ENCODE peak calls at places on chromosome X, in six cellular contexts. One of them, this sample, is unnamed. For H3K4me1, the result is how much of the 10 kb centered on the place peaks cover.

GRCh38 chrX:14039344-14039743 is 9.7 kb upstream of the GEMIN8 start:
- DNase-seq in RWPE2: no peak
- DNase-seq in left lung: no peak
- DNase-seq in A549: no peak
- DNase-seq in upper lobe of left lung: peak
- DNase-seq in colonic mucosa: peak
- DNase-seq in this sample: peak

GRCh38 chrX:13371191-13371590 is 51.3 kb upstream of the ATXN3L start:
- DNase-seq in upper lobe of left lung: no peak
- DNase-seq in RWPE2: no peak
- DNase-seq in left lung: no peak
- DNase-seq in A549: no peak
- DNase-seq in colonic mucosa: no peak
- DNase-seq in this sample: no peak

GRCh38 chrX:148049441-148049840 is 68.3 kb downstream of the FMR1NB start:
- DNase-seq in A549: peak
- DNase-seq in upper lobe of left lung: no peak
- DNase-seq in RWPE2: no peak
- DNase-seq in colonic mucosa: no peak
- DNase-seq in left lung: no peak
- DNase-seq in this sample: no peak

GRCh38 chrX:12984629-12985303 is 9.9 kb downstream of the TMSB4X start:
- DNase-seq in left lung: no peak
- DNase-seq in RWPE2: peak
- DNase-seq in A549: peak
- DNase-seq in colonic mucosa: no peak
- DNase-seq in upper lobe of left lung: no peak
- DNase-seq in this sample: peak

GRCh38 chrX:98962996-98963395 is 1447.1 kb downstream of the PCDH19 start:
- DNase-seq in colonic mucosa: no peak
- DNase-seq in left lung: no peak
- DNase-seq in RWPE2: no peak
- DNase-seq in upper lobe of left lung: no peak
- DNase-seq in A549: no peak
- DNase-seq in this sample: no peak

GRCh38 chrX:72208126-72208525 is 26.6 kb downstream of the PIN4 start:
- DNase-seq in colonic mucosa: no peak
- DNase-seq in upper lobe of left lung: no peak
- DNase-seq in RWPE2: no peak
- DNase-seq in left lung: no peak
- DNase-seq in A549: no peak
- DNase-seq in this sample: no peak

GRCh38 chrX:115259238-115259875 is 25.5 kb upstream of the LRCH2 start:
- DNase-seq in A549: no peak
- DNase-seq in colonic mucosa: no peak
- DNase-seq in left lung: no peak
- DNase-seq in upper lobe of left lung: no peak
- DNase-seq in RWPE2: no peak
- DNase-seq in this sample: no peak

GRCh38 chrX:130110379-130111219 is at the start of gene ELF4:
- DNase-seq in A549: peak
- DNase-seq in RWPE2: no peak
- DNase-seq in left lung: peak
- DNase-seq in upper lobe of left lung: peak
- DNase-seq in colonic mucosa: peak
- DNase-seq in this sample: peak

GRCh38 chrX:100478714-100479113 is 68.6 kb upstream of the PCDH19 start:
- DNase-seq in A549: no peak
- DNase-seq in left lung: no peak
- DNase-seq in RWPE2: no peak
- DNase-seq in upper lobe of left lung: no peak
- DNase-seq in colonic mucosa: no peak
- DNase-seq in this sample: no peak

GRCh38 chrX:49165901-49166881 is 3.6 kb downstream of the MAGIX start:
- DNase-seq in RWPE2: peak
- DNase-seq in left lung: peak
- DNase-seq in colonic mucosa: peak
- DNase-seq in A549: no peak
- DNase-seq in upper lobe of left lung: peak
- DNase-seq in this sample: peak
- TF ChIP-seq CTCF in RWPE2: peak
- TF ChIP-seq CTCF in left lung: no peak
- TF ChIP-seq CTCF in colonic mucosa: no peak
- TF ChIP-seq CTCF in A549: no peak
- TF ChIP-seq CTCF in upper lobe of left lung: no peak
- TF ChIP-seq CTCF in this sample: peak

DNA sequence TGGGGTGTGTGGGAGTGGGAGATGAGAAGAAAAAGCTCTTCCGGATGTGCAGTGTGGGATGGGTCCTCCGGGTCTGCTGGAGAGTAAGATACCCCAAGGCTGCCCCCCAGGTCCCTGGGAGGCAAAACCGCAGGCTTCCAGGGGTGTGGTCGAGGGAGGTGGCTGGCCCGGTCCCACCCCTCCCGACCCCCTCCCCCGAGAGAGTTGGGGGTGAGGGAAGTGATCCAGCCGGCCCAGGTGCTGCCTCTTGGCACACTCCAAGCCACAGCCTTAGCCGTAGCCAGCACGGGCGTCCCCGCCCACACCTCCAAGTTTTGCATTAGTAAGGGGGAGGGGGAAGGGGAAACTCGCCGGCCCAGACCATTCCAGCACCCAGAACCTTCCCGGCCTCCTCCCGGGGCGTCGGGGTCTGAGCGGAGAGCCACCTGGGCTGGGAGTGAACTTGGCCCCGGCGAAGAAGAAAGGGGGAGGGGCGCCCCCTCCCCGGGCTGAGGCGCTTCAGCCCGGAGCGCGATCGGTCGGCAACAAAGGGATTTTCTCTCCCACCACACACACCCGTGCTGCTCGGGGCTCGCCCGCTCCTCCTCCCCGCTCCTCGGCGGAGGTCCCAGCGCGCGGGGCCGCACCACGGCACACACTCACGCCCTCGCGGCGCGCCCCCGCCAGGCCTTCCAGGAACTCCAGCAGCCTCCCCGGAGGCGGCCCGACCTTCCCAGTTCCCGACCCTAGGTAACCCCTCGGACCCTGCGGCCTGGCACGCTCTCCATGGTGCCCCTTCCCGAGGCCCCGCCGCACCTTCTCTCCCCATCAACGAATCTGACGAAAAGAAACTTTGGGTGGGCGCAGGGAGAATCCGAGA is 14.4 kb downstream of the BCOR start:
- DNase-seq in A549: no peak
- DNase-seq in RWPE2: no peak
- DNase-seq in colonic mucosa: no peak
- DNase-seq in upper lobe of left lung: no peak
- DNase-seq in left lung: peak
- DNase-seq in this sample: peak
- H3K4me1 ChIP-seq in A549: under half
- H3K4me1 ChIP-seq in RWPE2: under half
- H3K4me1 ChIP-seq in colonic mucosa: under half
- H3K4me1 ChIP-seq in upper lobe of left lung: half or more
- H3K4me1 ChIP-seq in left lung: under half
- H3K4me1 ChIP-seq in this sample: under half

DNA sequence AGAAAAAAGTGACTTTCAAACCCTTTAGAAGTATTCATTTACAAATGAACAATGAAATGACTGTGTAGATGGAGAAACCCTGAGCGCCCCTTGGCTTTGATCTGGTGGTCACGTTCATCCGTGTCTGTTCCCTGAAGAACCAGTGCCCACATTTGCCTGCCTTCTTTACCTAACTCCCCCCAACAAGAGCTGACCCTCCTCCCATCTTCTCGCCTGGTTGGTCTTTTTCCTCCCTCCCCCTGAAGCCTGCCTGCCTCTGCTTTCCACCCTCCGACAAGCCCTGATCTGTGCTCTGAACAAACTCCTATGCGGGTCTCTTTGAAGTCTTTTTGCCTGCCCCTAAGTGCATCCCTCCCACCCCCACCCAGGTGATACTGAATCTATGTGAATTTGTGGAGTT is 18.5 kb downstream of the TBL1X start:
- DNase-seq in A549: no peak
- DNase-seq in upper lobe of left lung: no peak
- DNase-seq in colonic mucosa: no peak
- DNase-seq in RWPE2: no peak
- DNase-seq in left lung: no peak
- DNase-seq in this sample: no peak
- H3K27ac ChIP-seq in A549: no peak
- H3K27ac ChIP-seq in upper lobe of left lung: no peak
- H3K27ac ChIP-seq in colonic mucosa: no peak
- H3K27ac ChIP-seq in RWPE2: no peak
- H3K27ac ChIP-seq in left lung: no peak
- H3K27ac ChIP-seq in this sample: no peak

GRCh38 chrX:134603806-134604700 is 54.2 kb downstream of the PLAC1 start:
- DNase-seq in RWPE2: no peak
- DNase-seq in left lung: no peak
- DNase-seq in colonic mucosa: no peak
- DNase-seq in upper lobe of left lung: no peak
- DNase-seq in A549: peak
- DNase-seq in this sample: no peak
- TF ChIP-seq CTCF in RWPE2: peak
- TF ChIP-seq CTCF in left lung: no peak
- TF ChIP-seq CTCF in colonic mucosa: no peak
- TF ChIP-seq CTCF in upper lobe of left lung: no peak
- TF ChIP-seq CTCF in A549: no peak
- TF ChIP-seq CTCF in this sample: no peak

DNA sequence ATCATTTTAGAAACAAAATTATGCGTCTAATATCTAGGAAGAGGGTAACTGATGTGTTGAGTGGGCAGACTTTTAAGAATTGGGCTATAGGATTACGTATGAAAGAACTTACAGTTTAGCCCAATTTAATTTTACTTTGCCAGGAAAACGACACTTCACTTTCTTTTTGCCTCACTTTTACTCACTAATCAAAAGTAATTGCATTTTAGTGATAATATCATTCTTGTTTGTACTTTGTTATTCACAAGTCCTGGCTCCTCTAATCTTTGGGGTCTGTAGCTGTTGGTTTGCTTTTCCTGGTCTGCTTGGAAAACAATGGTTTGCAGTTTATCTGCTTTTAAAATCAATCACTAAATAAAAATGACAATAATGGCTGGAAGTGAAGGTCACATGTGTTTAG is 2.9 kb upstream of the ARX start:
- DNase-seq in upper lobe of left lung: no peak
- DNase-seq in left lung: no peak
- DNase-seq in colonic mucosa: no peak
- DNase-seq in A549: no peak
- DNase-seq in RWPE2: no peak
- DNase-seq in this sample: no peak
- H3K4me1 ChIP-seq in upper lobe of left lung: under half
- H3K4me1 ChIP-seq in left lung: under half
- H3K4me1 ChIP-seq in colonic mucosa: under half
- H3K4me1 ChIP-seq in A549: under half
- H3K4me1 ChIP-seq in RWPE2: under half
- H3K4me1 ChIP-seq in this sample: under half

GRCh38 chrX:120365968-120366367 is 4.1 kb downstream of the ATP1B4 start:
- DNase-seq in left lung: no peak
- DNase-seq in RWPE2: no peak
- DNase-seq in upper lobe of left lung: no peak
- DNase-seq in A549: no peak
- DNase-seq in colonic mucosa: no peak
- DNase-seq in this sample: no peak
- H3K27ac ChIP-seq in left lung: no peak
- H3K27ac ChIP-seq in RWPE2: no peak
- H3K27ac ChIP-seq in upper lobe of left lung: no peak
- H3K27ac ChIP-seq in A549: no peak
- H3K27ac ChIP-seq in colonic mucosa: no peak
- H3K27ac ChIP-seq in this sample: no peak

DNA sequence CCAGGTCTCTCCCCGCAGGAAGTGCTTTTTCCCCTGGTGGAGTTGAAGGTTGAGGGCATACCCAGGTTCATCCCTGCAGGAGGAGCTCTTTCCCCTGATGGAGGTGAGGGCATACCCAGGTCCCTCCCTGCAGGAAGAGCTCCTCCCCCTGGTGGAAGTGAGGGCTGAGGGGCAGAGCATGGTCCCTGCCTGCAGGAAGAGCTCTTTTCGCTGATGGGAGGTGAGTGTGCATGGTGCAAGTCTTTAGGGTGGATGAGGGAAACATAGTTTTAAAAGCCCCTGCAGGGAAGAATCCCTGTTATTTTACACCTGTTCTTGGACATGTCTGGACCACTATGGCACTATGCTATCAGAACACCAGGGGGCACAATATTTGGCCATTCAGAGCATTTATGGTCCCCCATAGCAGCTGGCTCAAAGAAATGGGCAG is 43.7 kb upstream of the PUDP start:
- DNase-seq in left lung: no peak
- DNase-seq in colonic mucosa: no peak
- DNase-seq in A549: no peak
- DNase-seq in RWPE2: no peak
- DNase-seq in upper lobe of left lung: no peak
- DNase-seq in this sample: no peak
- TF ChIP-seq CTCF in left lung: no peak
- TF ChIP-seq CTCF in colonic mucosa: no peak
- TF ChIP-seq CTCF in A549: no peak
- TF ChIP-seq CTCF in RWPE2: no peak
- TF ChIP-seq CTCF in upper lobe of left lung: no peak
- TF ChIP-seq CTCF in this sample: no peak

GRCh38 chrX:10111364-10112148 is 45.2 kb upstream of the CLCN4 start:
- DNase-seq in RWPE2: no peak
- DNase-seq in A549: no peak
- DNase-seq in colonic mucosa: no peak
- DNase-seq in upper lobe of left lung: no peak
- DNase-seq in left lung: no peak
- DNase-seq in this sample: peak
- H3K4me1 ChIP-seq in RWPE2: under half
- H3K4me1 ChIP-seq in A549: under half
- H3K4me1 ChIP-seq in colonic mucosa: under half
- H3K4me1 ChIP-seq in upper lobe of left lung: under half
- H3K4me1 ChIP-seq in left lung: under half
- H3K4me1 ChIP-seq in this sample: under half

DNA sequence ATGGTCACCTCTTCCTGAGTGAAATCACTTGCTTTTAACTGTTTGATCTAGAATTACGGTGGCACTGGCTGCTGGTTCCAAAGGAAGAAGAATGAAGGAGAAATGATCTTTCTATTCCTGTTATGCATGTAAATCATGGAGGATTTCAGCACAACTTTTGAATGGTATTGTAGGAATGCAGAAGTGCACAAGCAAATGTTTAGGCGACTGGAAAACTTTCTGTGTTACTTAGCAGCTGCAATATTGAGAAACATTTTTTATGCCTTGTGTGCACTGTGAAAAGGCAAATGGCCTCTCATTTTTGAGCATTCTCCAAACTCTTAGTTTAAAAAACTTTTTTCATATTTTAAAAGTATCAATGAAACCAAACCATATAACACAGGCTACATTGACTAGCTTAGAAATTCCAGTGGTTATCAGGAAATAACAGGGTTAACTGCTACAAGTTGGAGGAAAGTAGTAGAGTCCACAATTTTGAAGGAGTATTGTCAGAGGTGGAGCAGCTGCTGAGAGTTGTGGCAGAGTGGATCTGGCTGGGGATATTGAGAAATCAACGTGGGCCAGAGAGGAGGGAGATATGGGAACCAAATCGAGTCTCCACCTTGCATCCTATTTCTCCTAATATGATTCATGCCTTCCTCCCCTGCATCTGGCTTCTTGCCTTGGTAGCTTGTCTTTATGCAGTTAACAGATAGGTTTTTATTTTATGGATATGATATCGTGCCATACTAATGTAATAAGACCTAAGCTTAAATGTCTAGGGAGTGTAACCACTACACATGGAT is 32.0 kb upstream of the FHL1 start:
- DNase-seq in upper lobe of left lung: no peak
- DNase-seq in colonic mucosa: no peak
- DNase-seq in RWPE2: no peak
- DNase-seq in A549: no peak
- DNase-seq in left lung: no peak
- DNase-seq in this sample: no peak
- H3K27ac ChIP-seq in upper lobe of left lung: no peak
- H3K27ac ChIP-seq in colonic mucosa: no peak
- H3K27ac ChIP-seq in RWPE2: no peak
- H3K27ac ChIP-seq in A549: no peak
- H3K27ac ChIP-seq in left lung: no peak
- H3K27ac ChIP-seq in this sample: no peak